ENCODE peak calls at places on chromosomes 16 and 17, in six cellular contexts. T, N, O, L, Q and X are unnamed samples.
A peak's percentile ranks its signal among the peaks of the same experiment; 100 is the strongest.

GRCh38 chr17:68347380-68347779 is 56.1 kb downstream of the ARSG start:
- DNase-seq in O (no peak), Q (no peak), T (peak; percentile 7), L (no peak), N (no peak), X (no peak)

GRCh38 chr16:502179-502943 is 25.2 kb upstream of the CAPN15 start:
- DNase-seq in L (no peak), N (no peak), Q (no peak), T (no peak), O (no peak), X (no peak)

GRCh38 chr17:29977836-29978235 is 36.4 kb downstream of the EFCAB5 start:
- DNase-seq in T (no peak), L (no peak), Q (no peak), O (no peak), N (no peak), X (no peak)

GRCh38 chr16:50153648-50154368 is 702 bp downstream of the TENT4B start:
- DNase-seq in O (peak; percentile 47), Q (no peak), L (peak; percentile 57), N (peak; percentile 69), T (peak; percentile 28), X (no peak)

GRCh38 chr17:79369001-79369400 is 241.8 kb downstream of the RBFOX3 start:
- DNase-seq in T (no peak), O (no peak), N (no peak), L (no peak), Q (no peak), X (no peak)

GRCh38 chr16:48538746-48539484 is 71.1 kb downstream of the N4BP1 start:
- DNase-seq in L (peak; percentile 61), Q (no peak), N (peak; percentile 59), T (no peak), O (no peak), X (no peak)

GRCh38 chr17:36534117-36534880 is at the start of gene MYO19:
- DNase-seq in O (peak; percentile 78), Q (peak; percentile 72), N (peak; percentile 81), T (no peak), L (peak; percentile 86), X (no peak)

GRCh38 chr17:64689106-64689505 is 27.0 kb upstream of the SMURF2 start:
- DNase-seq in T (no peak), N (no peak), L (no peak), O (no peak), Q (no peak), X (no peak)

GRCh38 chr16:57981636-57982035 is 10.7 kb upstream of the CNGB1 start:
- DNase-seq in T (no peak), N (no peak), L (no peak), O (no peak), Q (no peak), X (no peak)

GRCh38 chr16:6684076-6684673 is 648.5 kb upstream of the RBFOX1 start:
- DNase-seq in T (no peak), L (peak; percentile 66), O (peak; percentile 29), N (peak; percentile 36), Q (no peak), X (peak; percentile 2)

GRCh38 chr17:57448288-57449283 is 192.3 kb downstream of the MSI2 start:
- DNase-seq in Q (no peak), L (no peak), N (no peak), T (no peak), O (no peak), X (no peak)

GRCh38 chr16:74451951-74452758 is 30.9 kb upstream of the CLEC18B start:
- DNase-seq in L (no peak), O (no peak), Q (no peak), T (peak; percentile 26), N (no peak), X (no peak)

GRCh38 chr17:35065880-35066279 is 2.4 kb upstream of the RFFL start:
- DNase-seq in T (no peak), O (no peak), N (no peak), Q (no peak), L (no peak), X (no peak)

GRCh38 chr17:35063514-35064223 is at the start of gene RFFL:
- DNase-seq in N (peak; percentile 23), L (peak; percentile 75), T (peak; percentile 95), Q (peak; percentile 91), O (peak; percentile 84), X (peak; percentile 95)

GRCh38 chr17:35073183-35073790 is 9.8 kb upstream of the RFFL start:
- DNase-seq in T (no peak), L (no peak), N (no peak), Q (no peak), O (no peak), X (no peak)

GRCh38 chr17:35069311-35069710 is 5.8 kb upstream of the RFFL start:
- DNase-seq in T (no peak), N (no peak), O (no peak), L (no peak), Q (no peak), X (no peak)

GRCh38 chr17:35068249-35068648 is 4.7 kb upstream of the RFFL start:
- DNase-seq in O (no peak), L (no peak), T (no peak), N (no peak), Q (no peak), X (no peak)
- H3K27ac ChIP-seq in O (no peak overlapping the region), L (no peak overlapping the region), T (no peak overlapping the region), N (no peak overlapping the region), Q (no peak overlapping the region), X (no peak overlapping the region)

GRCh38 chr17:2982854-2983636 is 80.4 kb downstream of the OR1D5 start:
- DNase-seq in N (no peak), T (no peak), L (no peak), O (peak; percentile 19), Q (no peak), X (no peak)
- TF ChIP-seq POLR2AphosphoS5 in N (peak; percentile 31), T (no peak), L (no peak), O (no peak), Q (peak; percentile 39), X (no peak)

DNA sequence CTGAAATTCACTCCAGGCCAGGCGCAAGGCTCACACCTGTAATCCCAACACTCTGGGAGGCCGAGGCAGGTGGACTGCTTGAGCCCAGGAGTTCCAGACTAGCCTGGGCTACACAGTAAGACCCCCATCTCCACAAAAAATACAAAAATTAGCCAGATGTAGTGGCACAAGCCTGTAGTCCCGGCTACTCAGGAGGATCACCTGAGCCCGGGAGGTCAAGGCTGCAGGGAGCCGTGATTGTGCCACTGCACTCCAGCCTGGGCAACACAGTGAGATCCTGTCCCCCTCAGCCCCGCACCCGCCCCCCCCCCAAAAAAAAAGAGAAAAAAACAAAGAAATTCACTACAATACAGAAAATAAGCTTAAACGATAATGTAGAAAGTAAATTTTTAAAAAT is 31.5 kb downstream of the MBTPS1 start:
- DNase-seq in Q (no peak), T (no peak), L (no peak), O (no peak), N (no peak), X (no peak)
- H3K36me3 ChIP-seq in Q (peaks cover 97% of the 10 kb centered on the region), T (peaks cover 20% of the 10 kb centered on the region), L (peaks cover 18% of the 10 kb centered on the region), O (peaks cover 90% of the 10 kb centered on the region), N (peaks cover 83% of the 10 kb centered on the region), X (peaks cover 6% of the 10 kb centered on the region)

GRCh38 chr17:78343099-78343432 is 16.8 kb downstream of the SOCS3 start:
- DNase-seq in N (peak; percentile 62), L (no peak), T (peak; percentile 48), Q (peak; percentile 52), O (no peak), X (no peak)
- H3K27ac ChIP-seq in N (peak overlapping the region; percentile 95), L (no peak overlapping the region), T (peak overlapping the region; percentile 82), Q (peak overlapping the region; percentile 96), O (no peak overlapping the region), X (no peak overlapping the region)

DNA sequence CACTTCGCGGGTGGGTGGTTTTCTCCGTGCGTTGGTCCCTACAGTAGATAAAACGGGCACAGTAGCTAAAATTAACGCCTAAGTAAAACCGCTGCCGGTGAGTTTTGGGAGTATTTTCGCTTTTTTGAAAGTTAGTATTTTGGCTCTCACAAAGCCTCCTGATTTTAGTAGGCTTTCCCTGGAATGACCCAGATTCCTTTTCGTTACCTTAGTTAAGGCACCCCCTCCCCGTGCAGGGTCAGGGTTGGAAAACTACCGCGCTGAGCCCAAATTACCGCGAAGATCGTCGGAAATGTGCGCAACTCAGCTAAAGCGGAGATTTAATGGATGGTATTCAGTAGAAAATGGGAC is 28.3 kb upstream of the ST6GALNAC1 start:
- DNase-seq in Q (no peak), L (no peak), O (no peak), N (no peak), T (no peak), X (no peak)
- TF ChIP-seq POLR2AphosphoS5 in Q (no peak), L (no peak), O (peak; percentile 67), N (peak; percentile 97), T (no peak), X (peak; percentile 91)

DNA sequence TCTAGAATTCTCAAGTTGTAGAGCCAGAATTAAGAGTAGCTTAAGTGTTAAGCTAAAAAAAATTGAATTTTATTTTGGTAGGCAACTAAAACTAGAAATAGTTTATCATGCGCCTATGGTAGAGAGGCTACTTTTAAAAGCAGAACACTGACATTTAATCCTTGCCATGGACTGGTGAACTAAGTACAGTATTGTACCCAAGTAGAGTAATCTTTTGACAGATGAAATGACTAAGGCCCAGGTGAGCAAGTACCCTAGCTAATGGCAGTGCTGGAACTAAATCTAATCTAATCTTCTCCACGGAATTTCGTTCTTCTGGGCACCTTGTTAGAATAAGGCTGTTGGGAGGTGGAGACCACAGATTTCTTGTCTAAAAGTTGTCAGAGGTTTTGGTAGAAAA is 11.8 kb downstream of the RBL2 start:
- DNase-seq in L (no peak), T (no peak), Q (no peak), O (no peak), N (no peak), X (no peak)
- H3K36me3 ChIP-seq in L (no peaks in the 10 kb centered on the region), T (no peaks in the 10 kb centered on the region), Q (peaks cover 96% of the 10 kb centered on the region), O (peaks cover 33% of the 10 kb centered on the region), N (peaks cover 20% of the 10 kb centered on the region), X (no peaks in the 10 kb centered on the region)

GRCh38 chr16:46882304-46882939 is 1.7 kb upstream of the GPT2 start:
- DNase-seq in O (peak; percentile 18), T (no peak), L (no peak), Q (no peak), N (no peak), X (no peak)
- H3K27ac ChIP-seq in O (no peak overlapping the region), T (no peak overlapping the region), L (no peak overlapping the region), Q (peak overlapping the region; percentile 82), N (no peak overlapping the region), X (no peak overlapping the region)